ENCODE peak calls at places on chromosomes 7 and 10, in four cellular contexts. One of them, this sample, is unnamed.

GRCh38 chr7:2068693-2069471 is 163.9 kb downstream of the MAD1L1 start:
- DNase-seq in neural progenitor cell: no peak
- DNase-seq in A549: no peak
- DNase-seq in HFFc6: no peak
- DNase-seq in this sample: no peak

GRCh38 chr7:91266067-91266930 is 2.1 kb downstream of the FZD1 start:
- DNase-seq in neural progenitor cell: peak
- DNase-seq in A549: no peak
- DNase-seq in HFFc6: no peak
- DNase-seq in this sample: peak

GRCh38 chr10:125868372-125868975 is 12.6 kb downstream of the DHX32 start:
- DNase-seq in neural progenitor cell: peak
- DNase-seq in A549: peak
- DNase-seq in HFFc6: peak
- DNase-seq in this sample: no peak

GRCh38 chr7:133355325-133355708 is 102.4 kb downstream of the EXOC4 start:
- DNase-seq in neural progenitor cell: no peak
- DNase-seq in A549: no peak
- DNase-seq in HFFc6: peak
- DNase-seq in this sample: no peak

GRCh38 chr7:111982133-111982532 is 224.1 kb downstream of the DOCK4 start:
- DNase-seq in neural progenitor cell: no peak
- DNase-seq in A549: no peak
- DNase-seq in HFFc6: no peak
- DNase-seq in this sample: no peak

GRCh38 chr10:21421794-21422193 is 103.7 kb downstream of the SKIDA1 start:
- DNase-seq in neural progenitor cell: peak
- DNase-seq in A549: no peak
- DNase-seq in HFFc6: no peak
- DNase-seq in this sample: no peak

GRCh38 chr10:103836776-103837344 is 18.5 kb downstream of the SH3PXD2A start:
- DNase-seq in neural progenitor cell: no peak
- DNase-seq in A549: no peak
- DNase-seq in HFFc6: no peak
- DNase-seq in this sample: no peak

GRCh38 chr10:62814901-62815372 is 1.2 kb downstream of the EGR2 start:
- DNase-seq in neural progenitor cell: peak
- DNase-seq in A549: no peak
- DNase-seq in HFFc6: no peak
- DNase-seq in this sample: no peak

GRCh38 chr10:28089467-28089866 is 90.6 kb upstream of the ODAD2 start:
- DNase-seq in neural progenitor cell: no peak
- DNase-seq in A549: no peak
- DNase-seq in HFFc6: peak
- DNase-seq in this sample: no peak

GRCh38 chr10:130737622-130738021 is 573.9 kb downstream of the TCERG1L start:
- DNase-seq in neural progenitor cell: peak
- DNase-seq in A549: no peak
- DNase-seq in HFFc6: no peak
- DNase-seq in this sample: peak

GRCh38 chr7:18590744-18591340 is 95.3 kb downstream of the HDAC9 start:
- DNase-seq in neural progenitor cell: peak
- DNase-seq in A549: peak
- DNase-seq in HFFc6: peak
- DNase-seq in this sample: no peak

GRCh38 chr10:65342226-65342625 is 1583.6 kb upstream of the LRRTM3 start:
- DNase-seq in neural progenitor cell: no peak
- DNase-seq in A549: no peak
- DNase-seq in HFFc6: no peak
- DNase-seq in this sample: no peak

GRCh38 chr10:61285749-61286148 is 167.4 kb downstream of the TMEM26 start:
- DNase-seq in neural progenitor cell: no peak
- DNase-seq in A549: no peak
- DNase-seq in HFFc6: no peak
- DNase-seq in this sample: no peak

GRCh38 chr7:99631311-99632109 is 14.8 kb downstream of the ZSCAN25 start:
- DNase-seq in neural progenitor cell: peak
- DNase-seq in A549: peak
- DNase-seq in HFFc6: no peak
- DNase-seq in this sample: peak

GRCh38 chr10:51656467-51656866 is 42.9 kb downstream of the CSTF2T start:
- DNase-seq in neural progenitor cell: no peak
- DNase-seq in A549: no peak
- DNase-seq in HFFc6: no peak
- DNase-seq in this sample: no peak

GRCh38 chr10:46299531-46300366 is 13.0 kb downstream of the ANTXRL start:
- DNase-seq in neural progenitor cell: peak
- DNase-seq in A549: no peak
- DNase-seq in HFFc6: no peak
- DNase-seq in this sample: peak

GRCh38 chr10:5812283-5813090 is 747 bp downstream of the GDI2 start:
- DNase-seq in neural progenitor cell: peak
- DNase-seq in A549: peak
- DNase-seq in HFFc6: no peak
- DNase-seq in this sample: peak

GRCh38 chr7:137142376-137142775 is 201.2 kb downstream of the PTN start:
- DNase-seq in neural progenitor cell: peak
- DNase-seq in A549: no peak
- DNase-seq in HFFc6: peak
- DNase-seq in this sample: no peak

GRCh38 chr7:50336909-50337703 is 32.6 kb downstream of the IKZF1 start:
- DNase-seq in neural progenitor cell: no peak
- DNase-seq in A549: no peak
- DNase-seq in HFFc6: no peak
- DNase-seq in this sample: no peak

GRCh38 chr7:138449580-138449979 is 10.5 kb upstream of the TRIM24 start:
- DNase-seq in neural progenitor cell: peak
- DNase-seq in A549: peak
- DNase-seq in HFFc6: no peak
- DNase-seq in this sample: no peak

GRCh38 chr10:93465806-93466675 is 16.1 kb downstream of the MYOF start:
- DNase-seq in neural progenitor cell: no peak
- DNase-seq in A549: peak
- DNase-seq in HFFc6: peak
- DNase-seq in this sample: peak

GRCh38 chr10:121007264-121007663 is 156.1 kb downstream of the WDR11 start:
- DNase-seq in neural progenitor cell: no peak
- DNase-seq in A549: no peak
- DNase-seq in HFFc6: no peak
- DNase-seq in this sample: peak

GRCh38 chr7:33339074-33339805 is 209.9 kb downstream of the BBS9 start:
- DNase-seq in neural progenitor cell: no peak
- DNase-seq in A549: no peak
- DNase-seq in HFFc6: no peak
- DNase-seq in this sample: no peak

GRCh38 chr7:99002827-99003212 is 124.5 kb downstream of the TRRAP start:
- DNase-seq in neural progenitor cell: no peak
- DNase-seq in A549: no peak
- DNase-seq in HFFc6: no peak
- DNase-seq in this sample: no peak

GRCh38 chr7:87506243-87507180 is 31.0 kb upstream of the ABCB4 start:
- DNase-seq in neural progenitor cell: no peak
- DNase-seq in A549: peak
- DNase-seq in HFFc6: peak
- DNase-seq in this sample: no peak

GRCh38 chr7:41162612-41163011 is 540.3 kb downstream of the INHBA start:
- DNase-seq in neural progenitor cell: no peak
- DNase-seq in A549: no peak
- DNase-seq in HFFc6: peak
- DNase-seq in this sample: no peak

GRCh38 chr10:26448706-26449435 is 10.7 kb downstream of the APBB1IP start:
- DNase-seq in neural progenitor cell: no peak
- DNase-seq in A549: no peak
- DNase-seq in HFFc6: no peak
- DNase-seq in this sample: no peak

GRCh38 chr7:94590526-94591162 is 65.3 kb downstream of the SGCE start:
- DNase-seq in neural progenitor cell: peak
- DNase-seq in A549: no peak
- DNase-seq in HFFc6: no peak
- DNase-seq in this sample: no peak

GRCh38 chr10:50614444-50615137 is 9.2 kb downstream of the SGMS1 start:
- DNase-seq in neural progenitor cell: peak
- DNase-seq in A549: peak
- DNase-seq in HFFc6: no peak
- DNase-seq in this sample: peak

GRCh38 chr10:69439350-69439739 is 11.9 kb upstream of the TSPAN15 start:
- DNase-seq in neural progenitor cell: no peak
- DNase-seq in A549: peak
- DNase-seq in HFFc6: peak
- DNase-seq in this sample: no peak

GRCh38 chr7:29284586-29285450 is 90.2 kb downstream of the CHN2 start:
- DNase-seq in neural progenitor cell: no peak
- DNase-seq in A549: no peak
- DNase-seq in HFFc6: no peak
- DNase-seq in this sample: no peak

GRCh38 chr10:119207713-119208552 is 562 bp downstream of the GRK5 start:
- DNase-seq in neural progenitor cell: peak
- DNase-seq in A549: peak
- DNase-seq in HFFc6: peak
- DNase-seq in this sample: peak

GRCh38 chr7:7829667-7830066 is 111.3 kb upstream of the RPA3 start:
- DNase-seq in neural progenitor cell: no peak
- DNase-seq in A549: no peak
- DNase-seq in HFFc6: no peak
- DNase-seq in this sample: no peak